ENCODE peak calls at places on chromosome 12, in seven cellular contexts. L is body of pancreas; S is WERI-Rb-1; T is ovary; O is IMR-90; A is K562; M is CD8-positive, alpha-beta T cell. I is an unnamed sample. For H3K36me3, the result is how much of the 10 kb centered on the place peaks cover.

GRCh38 chr12:45547822-45548221 is 181.7 kb upstream of the ARID2 start:
- DNase-seq in M (no peak), O (peak), A (no peak), T (no peak), S (no peak), L (no peak), I (no peak)

GRCh38 chr12:6235499-6235898 is 35.3 kb downstream of the CD9 start:
- DNase-seq in L (peak), T (no peak), O (no peak), M (no peak), S (no peak), A (no peak), I (no peak)

GRCh38 chr12:97308576-97309198 is 153.9 kb upstream of the RMST start:
- DNase-seq in A (peak), T (no peak), L (no peak), O (peak), M (no peak), S (no peak), I (peak)

GRCh38 chr12:59911516-59911915 is 315.7 kb downstream of the SLC16A7 start:
- DNase-seq in A (no peak), O (no peak), T (no peak), L (no peak), S (no peak), M (no peak), I (no peak)

GRCh38 chr12:45725631-45726593 is 3.6 kb upstream of the ARID2 start:
- DNase-seq in S (peak), M (no peak), O (peak), A (peak), L (no peak), T (no peak), I (peak)

GRCh38 chr12:84033162-84033561 is 879.4 kb downstream of the SLC6A15 start:
- DNase-seq in L (no peak), T (no peak), A (no peak), M (no peak), S (no peak), O (no peak), I (no peak)

GRCh38 chr12:52362118-52362726 is 5.1 kb downstream of the KRT85 start:
- DNase-seq in A (no peak), S (peak), M (no peak), O (no peak), L (no peak), T (no peak), I (no peak)

GRCh38 chr12:92973614-92974013 is 44.5 kb upstream of the EEA1 start:
- DNase-seq in S (no peak), A (no peak), T (no peak), O (peak), L (no peak), M (no peak), I (no peak)

GRCh38 chr12:79298511-79298910 is 392.3 kb downstream of the PAWR start:
- DNase-seq in T (no peak), A (no peak), M (no peak), L (no peak), O (peak), S (no peak), I (no peak)

GRCh38 chr12:75479963-75480461 is 543 bp upstream of the GLIPR1 start:
- DNase-seq in T (no peak), A (no peak), O (peak), M (no peak), L (no peak), S (no peak), I (no peak)

GRCh38 chr12:112107728-112108447 is 695 bp downstream of the NAA25 start:
- DNase-seq in L (peak), T (peak), S (peak), A (peak), O (no peak), M (no peak), I (peak)

GRCh38 chr12:55718650-55719275 is 1.4 kb upstream of the RDH5 start:
- DNase-seq in A (no peak), M (no peak), L (no peak), T (no peak), S (no peak), O (no peak), I (no peak)

GRCh38 chr12:25264015-25264582 is 13.4 kb upstream of the KRAS start:
- DNase-seq in O (no peak), L (no peak), A (no peak), T (no peak), S (no peak), M (no peak), I (no peak)

GRCh38 chr12:57852620-57853509 is 6.3 kb upstream of the CTDSP2 start:
- DNase-seq in S (no peak), A (no peak), T (peak), M (no peak), L (peak), O (no peak), I (no peak)

GRCh38 chr12:71138011-71138410 is 19.8 kb downstream of the TSPAN8 start:
- DNase-seq in T (no peak), M (no peak), A (no peak), S (no peak), O (no peak), L (no peak), I (no peak)

GRCh38 chr12:104788848-104789271 is 169.2 kb downstream of the SLC41A2 start:
- DNase-seq in M (no peak), S (no peak), L (no peak), O (no peak), T (no peak), A (no peak), I (no peak)

GRCh38 chr12:52212701-52213540 is 20.1 kb upstream of the KRT7 start:
- DNase-seq in M (no peak), A (no peak), L (peak), O (no peak), T (peak), S (no peak), I (no peak)

GRCh38 chr12:50515587-50515986 is 10.8 kb downstream of the DIP2B start:
- DNase-seq in O (no peak), L (no peak), A (no peak), M (no peak), T (no peak), S (no peak), I (no peak)

GRCh38 chr12:69534389-69534822 is 50.9 kb upstream of the CCT2 start:
- DNase-seq in M (no peak), A (no peak), O (peak), T (peak), S (no peak), L (peak), I (no peak)

GRCh38 chr12:31387011-31387410 is 61.1 kb upstream of the SINHCAF start:
- DNase-seq in M (no peak), O (no peak), A (no peak), S (no peak), T (no peak), L (no peak), I (no peak)
- H3K27ac ChIP-seq in M (no peak), O (no peak), A (no peak), S (no peak), T (no peak), L (no peak), I (no peak)

GRCh38 chr12:49037111-49037946 is 18.8 kb upstream of the PRKAG1 start:
- DNase-seq in A (no peak), T (peak), S (no peak), O (no peak), L (peak), M (no peak), I (no peak)
- H3K36me3 ChIP-seq in A (half or more), T (under half), S (half or more), O (half or more), L (half or more), M (half or more), I (half or more)

GRCh38 chr12:47823422-47824086 is 3.9 kb upstream of the HDAC7 start:
- DNase-seq in S (no peak), A (no peak), O (no peak), L (no peak), M (no peak), T (no peak), I (no peak)
- H3K27ac ChIP-seq in S (no peak), A (no peak), O (no peak), L (peak), M (peak), T (peak), I (peak)

GRCh38 chr12:110284597-110284996 is 3.5 kb downstream of the ATP2A2 start:
- DNase-seq in T (no peak), L (no peak), S (no peak), A (no peak), O (no peak), M (no peak), I (no peak)
- H3K36me3 ChIP-seq in T (under half), L (under half), S (half or more), A (half or more), O (under half), M (under half), I (under half)

DNA sequence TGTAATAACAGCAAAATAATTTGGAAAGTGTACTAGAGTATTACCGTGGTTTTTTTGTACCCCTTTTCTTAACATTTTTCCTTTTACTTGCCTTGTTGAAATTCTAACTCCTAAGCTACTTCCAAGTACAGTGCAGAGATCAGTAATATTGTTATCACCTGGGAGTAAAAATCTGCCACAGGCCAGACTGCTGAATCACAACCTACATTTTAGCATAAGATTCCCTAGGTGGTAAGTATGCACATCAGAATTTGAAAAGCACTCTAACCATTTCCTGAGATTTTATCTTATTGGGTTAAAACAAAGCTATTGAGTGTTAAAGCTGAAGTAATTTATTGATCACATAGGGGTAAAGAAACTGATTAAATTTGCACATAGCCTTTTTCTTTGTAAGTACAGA is 55.2 kb upstream of the KCNH3 start:
- DNase-seq in L (no peak), M (no peak), S (no peak), O (no peak), T (no peak), A (no peak), I (no peak)
- H3K27ac ChIP-seq in L (no peak), M (no peak), S (no peak), O (no peak), T (no peak), A (no peak), I (no peak)

GRCh38 chr12:131740626-131741025 is 29.7 kb downstream of the SFSWAP start:
- DNase-seq in A (no peak), M (no peak), L (no peak), S (no peak), O (no peak), T (no peak), I (no peak)
- H3K36me3 ChIP-seq in A (half or more), M (under half), L (under half), S (under half), O (under half), T (under half), I (under half)

GRCh38 chr12:20089077-20089476 is 279.3 kb upstream of the PDE3A start:
- DNase-seq in T (no peak), O (no peak), A (no peak), M (no peak), L (no peak), S (no peak), I (no peak)
- H3K27ac ChIP-seq in T (no peak), O (no peak), A (no peak), M (no peak), L (no peak), S (no peak), I (no peak)